ENCODE peak calls at places on chromosomes 4 and X, in five cellular contexts. Z is dermis blood vessel endothelial cell, S is ovary, K is SIG-M5, Y is D341Med. B is an unnamed sample.

GRCh38 chr4:6087669-6088068 is 69.4 kb upstream of the C4orf50 start:
- DNase-seq in Z (peak), S (no peak), K (no peak), Y (peak), B (no peak)

GRCh38 chr4:41748788-41749445 is 392 bp upstream of the PHOX2B start:
- DNase-seq in Y (no peak), K (no peak), Z (no peak), S (no peak), B (no peak)

GRCh38 chrX:46978341-46979291 is 66.4 kb downstream of the JADE3 start:
- DNase-seq in S (peak), Y (peak), Z (peak), K (no peak), B (peak)

GRCh38 chrX:12421918-12422317 is 283.6 kb downstream of the FRMPD4 start:
- DNase-seq in K (no peak), S (no peak), Y (no peak), Z (peak), B (no peak)

GRCh38 chrX:46865281-46865680 is 28.4 kb downstream of the RP2 start:
- DNase-seq in S (no peak), Y (no peak), Z (peak), K (no peak), B (no peak)

GRCh38 chrX:56429581-56429980 is 133.8 kb upstream of the UBQLN2 start:
- DNase-seq in S (no peak), Z (no peak), K (no peak), Y (no peak), B (no peak)

GRCh38 chr4:113209652-113210320 is 160.3 kb downstream of the ANK2 start:
- DNase-seq in K (no peak), Y (no peak), S (no peak), Z (no peak), B (no peak)

GRCh38 chr4:7049739-7050138 is 6.6 kb downstream of the TADA2B start:
- DNase-seq in Z (no peak), K (no peak), Y (no peak), S (no peak), B (no peak)

GRCh38 chr4:147057631-147057980 is 111.9 kb upstream of the TTC29 start:
- DNase-seq in Y (no peak), S (no peak), K (no peak), Z (peak), B (no peak)

B was measured in right cardiac atrium.